ENCODE peak calls at places on chromosomes 1 and 21, in seven cellular contexts. One of them, this sample, is unnamed.

GRCh38 chr1:32818804-32819541 is 1.5 kb downstream of the S100PBP start:
- DNase-seq in body of pancreas: no peak
- DNase-seq in kidney tubule cell: no peak
- DNase-seq in T-helper 17 cell: no peak
- DNase-seq in mesendoderm: no peak
- DNase-seq in adipocyte: no peak
- DNase-seq in activated CD8-positive, alpha-beta T cell treated with anti-CD3 and anti-CD28 coated beads for 36 hours: peak
- DNase-seq in this sample: no peak

GRCh38 chr1:165129568-165130164 is 226.8 kb downstream of the LMX1A start:
- DNase-seq in body of pancreas: peak
- DNase-seq in kidney tubule cell: peak
- DNase-seq in adipocyte: peak
- DNase-seq in T-helper 17 cell: no peak
- DNase-seq in mesendoderm: peak
- DNase-seq in activated CD8-positive, alpha-beta T cell treated with anti-CD3 and anti-CD28 coated beads for 36 hours: peak
- DNase-seq in this sample: no peak

GRCh38 chr1:25695066-25695990 is 78.7 kb downstream of the MAN1C1 start:
- DNase-seq in T-helper 17 cell: no peak
- DNase-seq in adipocyte: peak
- DNase-seq in kidney tubule cell: peak
- DNase-seq in body of pancreas: peak
- DNase-seq in mesendoderm: peak
- DNase-seq in activated CD8-positive, alpha-beta T cell treated with anti-CD3 and anti-CD28 coated beads for 36 hours: no peak
- DNase-seq in this sample: no peak

GRCh38 chr1:13805431-13805830 is 105.4 kb downstream of the PRDM2 start:
- DNase-seq in T-helper 17 cell: no peak
- DNase-seq in activated CD8-positive, alpha-beta T cell treated with anti-CD3 and anti-CD28 coated beads for 36 hours: no peak
- DNase-seq in mesendoderm: no peak
- DNase-seq in body of pancreas: no peak
- DNase-seq in kidney tubule cell: no peak
- DNase-seq in adipocyte: no peak
- DNase-seq in this sample: no peak

GRCh38 chr1:35269989-35270289 is 1.4 kb downstream of the ZMYM4 start:
- DNase-seq in adipocyte: no peak
- DNase-seq in T-helper 17 cell: no peak
- DNase-seq in kidney tubule cell: no peak
- DNase-seq in mesendoderm: peak
- DNase-seq in body of pancreas: no peak
- DNase-seq in activated CD8-positive, alpha-beta T cell treated with anti-CD3 and anti-CD28 coated beads for 36 hours: no peak
- DNase-seq in this sample: no peak

GRCh38 chr21:46203203-46203600 is 18.9 kb upstream of the SPATC1L start:
- DNase-seq in mesendoderm: no peak
- DNase-seq in kidney tubule cell: no peak
- DNase-seq in adipocyte: no peak
- DNase-seq in T-helper 17 cell: no peak
- DNase-seq in activated CD8-positive, alpha-beta T cell treated with anti-CD3 and anti-CD28 coated beads for 36 hours: no peak
- DNase-seq in body of pancreas: no peak
- DNase-seq in this sample: no peak

GRCh38 chr1:85297855-85298629 is 21.6 kb upstream of the BCL10 start:
- DNase-seq in T-helper 17 cell: no peak
- DNase-seq in kidney tubule cell: peak
- DNase-seq in activated CD8-positive, alpha-beta T cell treated with anti-CD3 and anti-CD28 coated beads for 36 hours: peak
- DNase-seq in body of pancreas: peak
- DNase-seq in mesendoderm: peak
- DNase-seq in adipocyte: peak
- DNase-seq in this sample: no peak

GRCh38 chr21:45073301-45074047 is 906 bp upstream of the ADARB1 start:
- DNase-seq in T-helper 17 cell: no peak
- DNase-seq in mesendoderm: no peak
- DNase-seq in body of pancreas: peak
- DNase-seq in kidney tubule cell: no peak
- DNase-seq in adipocyte: peak
- DNase-seq in activated CD8-positive, alpha-beta T cell treated with anti-CD3 and anti-CD28 coated beads for 36 hours: peak
- DNase-seq in this sample: no peak

GRCh38 chr1:198534540-198535413 is 5.7 kb downstream of the ATP6V1G3 start:
- DNase-seq in T-helper 17 cell: no peak
- DNase-seq in kidney tubule cell: no peak
- DNase-seq in adipocyte: no peak
- DNase-seq in activated CD8-positive, alpha-beta T cell treated with anti-CD3 and anti-CD28 coated beads for 36 hours: no peak
- DNase-seq in mesendoderm: no peak
- DNase-seq in body of pancreas: no peak
- DNase-seq in this sample: no peak

GRCh38 chr1:231612393-231613089 is 14.0 kb upstream of the DISC1 start:
- DNase-seq in T-helper 17 cell: no peak
- DNase-seq in body of pancreas: peak
- DNase-seq in mesendoderm: no peak
- DNase-seq in activated CD8-positive, alpha-beta T cell treated with anti-CD3 and anti-CD28 coated beads for 36 hours: peak
- DNase-seq in adipocyte: no peak
- DNase-seq in kidney tubule cell: no peak
- DNase-seq in this sample: no peak

GRCh38 chr1:63611231-63611630 is 18.0 kb downstream of the PGM1 start:
- DNase-seq in kidney tubule cell: peak
- DNase-seq in adipocyte: no peak
- DNase-seq in mesendoderm: peak
- DNase-seq in body of pancreas: no peak
- DNase-seq in activated CD8-positive, alpha-beta T cell treated with anti-CD3 and anti-CD28 coated beads for 36 hours: no peak
- DNase-seq in T-helper 17 cell: no peak
- DNase-seq in this sample: no peak

GRCh38 chr21:34635307-34635706 is 20.4 kb upstream of the RCAN1 start:
- DNase-seq in T-helper 17 cell: no peak
- DNase-seq in mesendoderm: peak
- DNase-seq in kidney tubule cell: no peak
- DNase-seq in adipocyte: no peak
- DNase-seq in body of pancreas: no peak
- DNase-seq in activated CD8-positive, alpha-beta T cell treated with anti-CD3 and anti-CD28 coated beads for 36 hours: peak
- DNase-seq in this sample: no peak

GRCh38 chr1:221768444-221769066 is 26.7 kb upstream of the DUSP10 start:
- DNase-seq in kidney tubule cell: no peak
- DNase-seq in activated CD8-positive, alpha-beta T cell treated with anti-CD3 and anti-CD28 coated beads for 36 hours: no peak
- DNase-seq in T-helper 17 cell: no peak
- DNase-seq in body of pancreas: no peak
- DNase-seq in mesendoderm: no peak
- DNase-seq in adipocyte: no peak
- DNase-seq in this sample: no peak

GRCh38 chr1:15736035-15736665 is at the start of gene SLC25A34:
- DNase-seq in adipocyte: no peak
- DNase-seq in activated CD8-positive, alpha-beta T cell treated with anti-CD3 and anti-CD28 coated beads for 36 hours: no peak
- DNase-seq in body of pancreas: peak
- DNase-seq in kidney tubule cell: peak
- DNase-seq in T-helper 17 cell: no peak
- DNase-seq in mesendoderm: no peak
- DNase-seq in this sample: no peak

GRCh38 chr1:91781916-91782622 is 103.9 kb downstream of the TGFBR3 start:
- DNase-seq in kidney tubule cell: no peak
- DNase-seq in body of pancreas: no peak
- DNase-seq in mesendoderm: no peak
- DNase-seq in T-helper 17 cell: no peak
- DNase-seq in adipocyte: peak
- DNase-seq in activated CD8-positive, alpha-beta T cell treated with anti-CD3 and anti-CD28 coated beads for 36 hours: no peak
- DNase-seq in this sample: no peak

GRCh38 chr21:32424674-32425073 is 12.2 kb downstream of the EVA1C start:
- DNase-seq in adipocyte: no peak
- DNase-seq in activated CD8-positive, alpha-beta T cell treated with anti-CD3 and anti-CD28 coated beads for 36 hours: no peak
- DNase-seq in body of pancreas: no peak
- DNase-seq in mesendoderm: no peak
- DNase-seq in kidney tubule cell: no peak
- DNase-seq in T-helper 17 cell: no peak
- DNase-seq in this sample: no peak

This sample was measured in activated gamma-delta T cell.